ENCODE peak calls at places on chromosomes 4 and X, in six cellular contexts. G, R, C, D, O and K are unnamed samples.

GRCh38 chr4:98113005-98113404 is 30.3 kb downstream of the STPG2 start:
- DNase-seq in G (peak), R (no peak), C (no peak), D (peak), O (peak), K (peak)

GRCh38 chrX:148865237-148865636 is 364.8 kb downstream of the AFF2 start:
- DNase-seq in G (no peak), R (no peak), C (no peak), D (no peak), O (no peak), K (no peak)

GRCh38 chr4:132396636-132397035 is 752.5 kb upstream of the PCDH10 start:
- DNase-seq in G (no peak), R (no peak), C (no peak), D (no peak), O (no peak), K (no peak)

GRCh38 chr4:98314791-98315565 is 53.8 kb downstream of the RAP1GDS1 start:
- DNase-seq in G (no peak), R (no peak), C (no peak), D (peak), O (no peak), K (no peak)

GRCh38 chr4:104494822-104495559 is at the start of gene CXXC4:
- DNase-seq in G (peak), R (no peak), C (peak), D (peak), O (peak), K (peak)

GRCh38 chr4:147714575-147715401 is 17.1 kb upstream of the ARHGAP10 start:
- DNase-seq in G (no peak), R (no peak), C (no peak), D (peak), O (no peak), K (no peak)

GRCh38 chr4:46491455-46491854 is 101.5 kb upstream of the GABRA2 start:
- DNase-seq in G (no peak), R (no peak), C (no peak), D (no peak), O (no peak), K (no peak)

GRCh38 chrX:135977611-135978010 is 3.8 kb upstream of the MMGT1 start:
- DNase-seq in G (no peak), R (no peak), C (no peak), D (peak), O (no peak), K (no peak)

GRCh38 chrX:38045697-38046096 is 39.3 kb downstream of the SYTL5 start:
- DNase-seq in G (no peak), R (no peak), C (no peak), D (no peak), O (no peak), K (no peak)

GRCh38 chr4:173182403-173182802 is 13.8 kb downstream of the GALNT7 start:
- DNase-seq in G (no peak), R (no peak), C (no peak), D (peak), O (no peak), K (no peak)

GRCh38 chr4:147599206-147599605 is 18.0 kb upstream of the TMEM184C start:
- DNase-seq in G (no peak), R (no peak), C (no peak), D (no peak), O (no peak), K (no peak)

GRCh38 chr4:139628184-139629012 is 37.2 kb upstream of the MGST2 start:
- DNase-seq in G (peak), R (no peak), C (no peak), D (no peak), O (peak), K (no peak)